ENCODE peak calls at places on chromosomes 13 and 19, in four cellular contexts. One of them, this sample, is unnamed.
A peak's percentile ranks its signal among the peaks of the same experiment; 100 is the strongest.

GRCh38 chr19:5309438-5310204 is 31.0 kb downstream of the PTPRS start:
- DNase-seq in hepatocyte: no peak
- DNase-seq in IMR-90: no peak
- DNase-seq in fibroblast of lung: no peak
- DNase-seq in this sample: no peak

GRCh38 chr19:15476334-15476733 is 3.0 kb downstream of the PGLYRP2 start:
- DNase-seq in fibroblast of lung: no peak
- DNase-seq in hepatocyte: no peak
- DNase-seq in IMR-90: no peak
- DNase-seq in this sample: no peak

GRCh38 chr19:19538077-19538764 is at the start of gene CILP2:
- DNase-seq in IMR-90: no peak
- DNase-seq in hepatocyte: peak; percentile 77
- DNase-seq in fibroblast of lung: no peak
- DNase-seq in this sample: no peak

GRCh38 chr13:90806905-90807304 is 540.6 kb upstream of the MIR17HG start:
- DNase-seq in fibroblast of lung: no peak
- DNase-seq in hepatocyte: no peak
- DNase-seq in IMR-90: no peak
- DNase-seq in this sample: no peak

GRCh38 chr19:39144487-39145071 is 19.0 kb downstream of the PAK4 start:
- DNase-seq in hepatocyte: peak; percentile 23
- DNase-seq in fibroblast of lung: peak; percentile 41
- DNase-seq in IMR-90: peak; percentile 22
- DNase-seq in this sample: peak; percentile 36

GRCh38 chr13:76853481-76853880 is 32.7 kb downstream of the KCTD12 start:
- DNase-seq in IMR-90: no peak
- DNase-seq in fibroblast of lung: peak; percentile 60
- DNase-seq in hepatocyte: no peak
- DNase-seq in this sample: peak; percentile 43

GRCh38 chr19:12611361-12611699 is 610 bp downstream of the ZNF791 start:
- DNase-seq in fibroblast of lung: peak; percentile 77
- DNase-seq in IMR-90: peak; percentile 74
- DNase-seq in hepatocyte: peak; percentile 89
- DNase-seq in this sample: peak; percentile 63

GRCh38 chr13:114128624-114129522 is 3.5 kb downstream of the RASA3 start:
- DNase-seq in fibroblast of lung: peak; percentile 97
- DNase-seq in IMR-90: peak; percentile 95
- DNase-seq in hepatocyte: no peak
- DNase-seq in this sample: peak; percentile 95

GRCh38 chr13:48979892-48980291 is 4.2 kb downstream of the FNDC3A start:
- DNase-seq in IMR-90: no peak
- DNase-seq in hepatocyte: no peak
- DNase-seq in fibroblast of lung: no peak
- DNase-seq in this sample: no peak

GRCh38 chr19:55146078-55146647 is 2.8 kb downstream of the TNNT1 start:
- DNase-seq in hepatocyte: no peak
- DNase-seq in IMR-90: no peak
- DNase-seq in fibroblast of lung: no peak
- DNase-seq in this sample: no peak

GRCh38 chr19:36103842-36104552 is 6.9 kb upstream of the OVOL3 start:
- DNase-seq in IMR-90: peak; percentile 30
- DNase-seq in fibroblast of lung: peak; percentile 25
- DNase-seq in hepatocyte: no peak
- DNase-seq in this sample: no peak

GRCh38 chr13:77981191-77981925 is 62.7 kb upstream of the EDNRB start:
- DNase-seq in fibroblast of lung: peak; percentile 23
- DNase-seq in IMR-90: peak; percentile 13
- DNase-seq in hepatocyte: no peak
- DNase-seq in this sample: peak; percentile 5

GRCh38 chr19:58581227-58582141 is 8.3 kb upstream of the MZF1 start:
- DNase-seq in IMR-90: peak; percentile 91
- DNase-seq in hepatocyte: peak; percentile 91
- DNase-seq in fibroblast of lung: peak; percentile 70
- DNase-seq in this sample: peak; percentile 54

GRCh38 chr13:35978607-35979316 is 152.4 kb downstream of the DCLK1 start:
- DNase-seq in hepatocyte: peak; percentile 68
- DNase-seq in IMR-90: peak; percentile 69
- DNase-seq in fibroblast of lung: peak; percentile 60
- DNase-seq in this sample: peak; percentile 47

GRCh38 chr13:22757530-22758120 is 423.2 kb upstream of the SGCG start:
- DNase-seq in IMR-90: peak; percentile 7
- DNase-seq in fibroblast of lung: no peak
- DNase-seq in hepatocyte: peak; percentile 39
- DNase-seq in this sample: no peak

GRCh38 chr13:98468929-98469328 is 108.0 kb downstream of the STK24 start:
- DNase-seq in IMR-90: no peak
- DNase-seq in hepatocyte: no peak
- DNase-seq in fibroblast of lung: no peak
- DNase-seq in this sample: no peak

GRCh38 chr13:21150013-21150412 is 26.3 kb downstream of the SKA3 start:
- DNase-seq in fibroblast of lung: no peak
- DNase-seq in hepatocyte: no peak
- DNase-seq in IMR-90: no peak
- DNase-seq in this sample: no peak

GRCh38 chr19:28554321-28555091 is 658.4 kb downstream of the UQCRFS1 start:
- DNase-seq in fibroblast of lung: no peak
- DNase-seq in IMR-90: no peak
- DNase-seq in hepatocyte: no peak
- DNase-seq in this sample: no peak

GRCh38 chr13:40588101-40588500 is 78.3 kb downstream of the FOXO1 start:
- DNase-seq in hepatocyte: no peak
- DNase-seq in fibroblast of lung: no peak
- DNase-seq in IMR-90: no peak
- DNase-seq in this sample: no peak

GRCh38 chr13:72504026-72504925 is 223.2 kb downstream of the MZT1 start:
- DNase-seq in fibroblast of lung: peak; percentile 85
- DNase-seq in hepatocyte: no peak
- DNase-seq in IMR-90: no peak
- DNase-seq in this sample: peak; percentile 81

GRCh38 chr13:42899266-42899665 is 92.8 kb downstream of the EPSTI1 start:
- DNase-seq in fibroblast of lung: no peak
- DNase-seq in IMR-90: no peak
- DNase-seq in hepatocyte: no peak
- DNase-seq in this sample: no peak

GRCh38 chr13:38090913-38091312 is 221.3 kb upstream of the TRPC4 start:
- DNase-seq in fibroblast of lung: no peak
- DNase-seq in IMR-90: no peak
- DNase-seq in hepatocyte: no peak
- DNase-seq in this sample: no peak

GRCh38 chr13:34207334-34207733 is 389.4 kb downstream of the RFC3 start:
- DNase-seq in fibroblast of lung: peak; percentile 94
- DNase-seq in IMR-90: peak; percentile 70
- DNase-seq in hepatocyte: peak; percentile 43
- DNase-seq in this sample: peak; percentile 90

GRCh38 chr13:62038214-62038613 is 622.6 kb upstream of the PCDH20 start:
- DNase-seq in IMR-90: no peak
- DNase-seq in fibroblast of lung: peak; percentile 1
- DNase-seq in hepatocyte: no peak
- DNase-seq in this sample: no peak

GRCh38 chr19:10295305-10295846 is 5.6 kb downstream of the ICAM5 start:
- DNase-seq in fibroblast of lung: no peak
- DNase-seq in hepatocyte: no peak
- DNase-seq in IMR-90: no peak
- DNase-seq in this sample: no peak

GRCh38 chr13:72384186-72384823 is 343.1 kb downstream of the MZT1 start:
- DNase-seq in hepatocyte: no peak
- DNase-seq in IMR-90: no peak
- DNase-seq in fibroblast of lung: no peak
- DNase-seq in this sample: no peak

GRCh38 chr13:114249062-114249461 is 14.4 kb downstream of the CDC16 start:
- DNase-seq in hepatocyte: no peak
- DNase-seq in IMR-90: no peak
- DNase-seq in fibroblast of lung: no peak
- DNase-seq in this sample: no peak

GRCh38 chr19:16821081-16821480 is 8.1 kb upstream of the SIN3B start:
- DNase-seq in fibroblast of lung: no peak
- DNase-seq in IMR-90: no peak
- DNase-seq in hepatocyte: no peak
- DNase-seq in this sample: no peak
- H3K4me2 ChIP-seq in fibroblast of lung: no peak overlapping the region
- H3K4me2 ChIP-seq in IMR-90: no peak overlapping the region
- H3K4me2 ChIP-seq in hepatocyte: no peak overlapping the region
- H3K4me2 ChIP-seq in this sample: no peak overlapping the region

GRCh38 chr13:111165611-111166010 is 50.5 kb downstream of the ARHGEF7 start:
- DNase-seq in hepatocyte: no peak
- DNase-seq in IMR-90: no peak
- DNase-seq in fibroblast of lung: no peak
- DNase-seq in this sample: no peak

GRCh38 chr13:111167290-111167689 is 52.2 kb downstream of the ARHGEF7 start:
- DNase-seq in hepatocyte: peak; percentile 21
- DNase-seq in IMR-90: no peak
- DNase-seq in fibroblast of lung: no peak
- DNase-seq in this sample: no peak

GRCh38 chr13:111168116-111168515 is 53.0 kb downstream of the ARHGEF7 start:
- DNase-seq in fibroblast of lung: no peak
- DNase-seq in IMR-90: no peak
- DNase-seq in hepatocyte: no peak
- DNase-seq in this sample: no peak

GRCh38 chr13:111165189-111165588 is 50.1 kb downstream of the ARHGEF7 start:
- DNase-seq in fibroblast of lung: no peak
- DNase-seq in hepatocyte: no peak
- DNase-seq in IMR-90: no peak
- DNase-seq in this sample: no peak

DNA sequence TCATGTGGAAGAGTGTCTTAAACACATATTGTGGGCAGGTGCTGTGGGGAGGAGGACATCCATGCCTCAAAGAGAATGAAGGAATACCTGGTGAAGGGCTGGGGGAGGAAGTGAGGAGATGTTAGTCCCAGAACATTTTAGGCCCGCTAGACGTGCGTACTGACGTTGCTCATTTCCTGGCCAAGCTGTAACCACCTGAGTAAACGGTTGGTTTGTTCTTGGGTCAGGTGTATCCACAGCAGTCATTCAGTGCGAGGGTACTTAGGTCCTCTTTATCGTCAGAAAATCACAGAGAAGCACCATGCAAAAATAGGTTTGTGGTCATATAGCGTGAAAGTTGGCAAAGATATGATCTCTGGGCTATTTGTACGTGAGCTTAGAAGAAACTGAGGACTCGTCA is 51.8 kb downstream of the ARHGEF7 start:
- DNase-seq in fibroblast of lung: no peak
- DNase-seq in hepatocyte: no peak
- DNase-seq in IMR-90: no peak
- DNase-seq in this sample: no peak
- H3K4me2 ChIP-seq in fibroblast of lung: no peak overlapping the region
- H3K4me2 ChIP-seq in hepatocyte: peak overlapping the region; percentile 60
- H3K4me2 ChIP-seq in IMR-90: no peak overlapping the region
- H3K4me2 ChIP-seq in this sample: no peak overlapping the region

GRCh38 chr19:23802290-23802689 is 43.6 kb upstream of the ZNF681 start:
- DNase-seq in fibroblast of lung: no peak
- DNase-seq in IMR-90: no peak
- DNase-seq in hepatocyte: peak; percentile 23
- DNase-seq in this sample: no peak
- H3K4me2 ChIP-seq in fibroblast of lung: no peak overlapping the region
- H3K4me2 ChIP-seq in IMR-90: no peak overlapping the region
- H3K4me2 ChIP-seq in hepatocyte: peak overlapping the region; percentile 44
- H3K4me2 ChIP-seq in this sample: no peak overlapping the region

GRCh38 chr13:74919914-74920313 is 562.1 kb downstream of the TBC1D4 start:
- DNase-seq in hepatocyte: no peak
- DNase-seq in fibroblast of lung: no peak
- DNase-seq in IMR-90: no peak
- DNase-seq in this sample: no peak

GRCh38 chr13:74920945-74921725 is 560.8 kb downstream of the TBC1D4 start:
- DNase-seq in IMR-90: no peak
- DNase-seq in fibroblast of lung: peak; percentile 15
- DNase-seq in hepatocyte: no peak
- DNase-seq in this sample: peak; percentile 3

GRCh38 chr13:74922963-74923362 is 559.0 kb downstream of the TBC1D4 start:
- DNase-seq in fibroblast of lung: no peak
- DNase-seq in hepatocyte: no peak
- DNase-seq in IMR-90: no peak
- DNase-seq in this sample: no peak

GRCh38 chr13:74920361-74920760 is 561.6 kb downstream of the TBC1D4 start:
- DNase-seq in hepatocyte: no peak
- DNase-seq in fibroblast of lung: no peak
- DNase-seq in IMR-90: no peak
- DNase-seq in this sample: no peak
- H3K4me2 ChIP-seq in hepatocyte: no peak overlapping the region
- H3K4me2 ChIP-seq in fibroblast of lung: no peak overlapping the region
- H3K4me2 ChIP-seq in IMR-90: no peak overlapping the region
- H3K4me2 ChIP-seq in this sample: no peak overlapping the region

GRCh38 chr19:41957161-41957837 is 1.8 kb downstream of the RABAC1 start:
- DNase-seq in hepatocyte: no peak
- DNase-seq in fibroblast of lung: no peak
- DNase-seq in IMR-90: no peak
- DNase-seq in this sample: no peak
- H3K4me2 ChIP-seq in hepatocyte: peak overlapping the region; percentile 50
- H3K4me2 ChIP-seq in fibroblast of lung: no peak overlapping the region
- H3K4me2 ChIP-seq in IMR-90: peak overlapping the region; percentile 86
- H3K4me2 ChIP-seq in this sample: peak overlapping the region; percentile 98

GRCh38 chr13:32408999-32409313 is 19.0 kb downstream of the N4BP2L1 start:
- DNase-seq in fibroblast of lung: peak; percentile 11
- DNase-seq in IMR-90: no peak
- DNase-seq in hepatocyte: no peak
- DNase-seq in this sample: no peak
- H3K4me2 ChIP-seq in fibroblast of lung: no peak overlapping the region
- H3K4me2 ChIP-seq in IMR-90: no peak overlapping the region
- H3K4me2 ChIP-seq in hepatocyte: no peak overlapping the region
- H3K4me2 ChIP-seq in this sample: peak overlapping the region; percentile 82

GRCh38 chr13:106376411-106377112 is 158.9 kb downstream of the EFNB2 start:
- DNase-seq in IMR-90: peak; percentile 95
- DNase-seq in fibroblast of lung: peak; percentile 98
- DNase-seq in hepatocyte: no peak
- DNase-seq in this sample: peak; percentile 97

GRCh38 chr13:106373304-106373988 is 162.0 kb downstream of the EFNB2 start:
- DNase-seq in hepatocyte: no peak
- DNase-seq in fibroblast of lung: peak; percentile 20
- DNase-seq in IMR-90: no peak
- DNase-seq in this sample: no peak

GRCh38 chr13:106373989-106374572 is 161.4 kb downstream of the EFNB2 start:
- DNase-seq in fibroblast of lung: peak; percentile 78
- DNase-seq in hepatocyte: peak; percentile 40
- DNase-seq in IMR-90: peak; percentile 73
- DNase-seq in this sample: peak; percentile 71

GRCh38 chr13:106374631-106375030 is 160.8 kb downstream of the EFNB2 start:
- DNase-seq in IMR-90: no peak
- DNase-seq in fibroblast of lung: no peak
- DNase-seq in hepatocyte: no peak
- DNase-seq in this sample: no peak

GRCh38 chr13:106375085-106375484 is 160.4 kb downstream of the EFNB2 start:
- DNase-seq in hepatocyte: no peak
- DNase-seq in fibroblast of lung: no peak
- DNase-seq in IMR-90: no peak
- DNase-seq in this sample: no peak
- H3K4me2 ChIP-seq in hepatocyte: no peak overlapping the region
- H3K4me2 ChIP-seq in fibroblast of lung: no peak overlapping the region
- H3K4me2 ChIP-seq in IMR-90: no peak overlapping the region
- H3K4me2 ChIP-seq in this sample: no peak overlapping the region

This sample was measured in astrocyte.